ENCODE peak calls at places on chromosomes 13 and 19, in eight cellular contexts. L is OCI-LY7, U is neural progenitor cell, J is heart right ventricle, O is spleen, X is Peyer's patch, Q is left ventricle myocardium inferior, Y is iPS DF 6.9. V is an unnamed sample.

GRCh38 chr13:63163903-63164302 is 1748.3 kb upstream of the PCDH20 start:
- DNase-seq in Y (no peak), J (no peak), X (no peak), U (peak; percentile 15), L (no peak), O (no peak), Q (no peak), V (no peak)

GRCh38 chr13:69660155-69660554 is 447.5 kb upstream of the ATXN8OS start:
- DNase-seq in U (no peak), L (peak; percentile 5), J (no peak), Y (no peak), O (no peak), Q (no peak), X (no peak), V (no peak)

GRCh38 chr19:13839938-13840750 is 36.8 kb upstream of the NANOS3 start:
- DNase-seq in X (peak; percentile 92), O (peak; percentile 92), Q (peak; percentile 65), L (no peak), Y (no peak), U (no peak), J (no peak), V (peak; percentile 72)

GRCh38 chr19:5707576-5708575 is 12.1 kb downstream of the LONP1 start:
- DNase-seq in L (no peak), Y (no peak), Q (no peak), U (no peak), J (no peak), O (no peak), X (no peak), V (no peak)

GRCh38 chr19:19563348-19563848 is 25.3 kb downstream of the CILP2 start:
- DNase-seq in J (no peak), Y (no peak), Q (no peak), O (no peak), L (no peak), X (no peak), U (no peak), V (no peak)

GRCh38 chr19:35154535-35155406 is at the start of gene FXYD5:
- DNase-seq in Q (peak; percentile 72), L (peak; percentile 69), X (peak; percentile 87), U (peak; percentile 72), Y (no peak), J (peak; percentile 78), O (peak; percentile 95), V (peak; percentile 64)

GRCh38 chr19:33775731-33776487 is 20.8 kb upstream of the KCTD15 start:
- DNase-seq in O (no peak), L (no peak), J (no peak), X (no peak), Y (no peak), U (no peak), Q (no peak), V (no peak)

GRCh38 chr19:28987177-28987576 is 225.8 kb downstream of the UQCRFS1 start:
- DNase-seq in Y (no peak), X (no peak), O (no peak), Q (no peak), J (no peak), U (no peak), L (no peak), V (no peak)

GRCh38 chr13:38535271-38535670 is 151.6 kb upstream of the FREM2 start:
- DNase-seq in L (no peak), X (no peak), Q (no peak), U (no peak), Y (no peak), J (no peak), O (no peak), V (no peak)

GRCh38 chr19:20453424-20453938 is 112.1 kb downstream of the ZNF737 start:
- DNase-seq in Y (no peak), Q (no peak), J (no peak), O (no peak), U (no peak), L (no peak), X (no peak), V (no peak)

GRCh38 chr19:35347171-35347929 is at the start of gene FFAR1:
- DNase-seq in O (peak; percentile 81), Q (no peak), L (peak; percentile 89), U (no peak), J (no peak), X (peak; percentile 70), Y (no peak), V (peak; percentile 35)

GRCh38 chr13:111503905-111504695 is 183.7 kb downstream of the TEX29 start:
- DNase-seq in O (no peak), U (no peak), J (no peak), Q (no peak), L (no peak), X (no peak), Y (no peak), V (no peak)

GRCh38 chr13:76523740-76524382 is 362.3 kb downstream of the KCTD12 start:
- DNase-seq in U (no peak), L (no peak), Q (no peak), O (no peak), Y (no peak), X (no peak), J (no peak), V (no peak)

GRCh38 chr13:46179576-46180368 is 2.2 kb downstream of the LCP1 start:
- DNase-seq in Q (peak; percentile 59), X (peak; percentile 93), L (peak; percentile 72), J (peak; percentile 50), Y (no peak), U (no peak), O (peak; percentile 92), V (peak; percentile 73)

GRCh38 chr19:5339470-5339949 is 1.1 kb downstream of the PTPRS start:
- DNase-seq in L (no peak), J (no peak), X (no peak), U (peak; percentile 42), Q (no peak), Y (no peak), O (no peak), V (no peak)

GRCh38 chr19:17078920-17079709 is 3.5 kb downstream of the MYO9B start:
- DNase-seq in X (no peak), Q (no peak), L (no peak), J (no peak), O (no peak), Y (no peak), U (peak; percentile 51), V (no peak)

DNA sequence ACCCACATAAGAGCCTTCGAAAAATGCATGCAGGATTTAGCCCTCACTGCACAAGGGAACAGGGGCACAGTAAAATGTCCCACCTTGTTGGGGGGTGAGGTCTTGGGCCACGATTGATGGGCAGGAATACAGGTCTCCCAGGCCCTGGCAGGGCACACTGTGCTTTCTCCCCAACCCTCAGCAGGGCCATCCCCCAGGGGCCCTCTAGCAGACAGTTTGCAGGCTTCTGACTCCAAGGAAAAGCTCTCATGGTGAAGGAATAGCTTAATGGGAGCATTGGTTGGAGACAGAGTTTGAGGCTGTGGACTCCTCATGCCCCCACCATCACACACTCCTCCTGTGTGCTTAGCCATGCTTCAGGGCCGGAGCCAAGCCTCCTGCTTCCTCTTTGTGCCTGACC is 484.6 kb downstream of the ZNF536 start:
- DNase-seq in X (peak; percentile 13), U (no peak), Q (no peak), Y (no peak), J (no peak), L (no peak), O (no peak), V (no peak)
- H3K4me3 ChIP-seq in X (no peak overlapping the region), U (no peak overlapping the region), Q (no peak overlapping the region), Y (no peak overlapping the region), J (no peak overlapping the region), L (no peak overlapping the region), O (no peak overlapping the region), V (no peak overlapping the region)

DNA sequence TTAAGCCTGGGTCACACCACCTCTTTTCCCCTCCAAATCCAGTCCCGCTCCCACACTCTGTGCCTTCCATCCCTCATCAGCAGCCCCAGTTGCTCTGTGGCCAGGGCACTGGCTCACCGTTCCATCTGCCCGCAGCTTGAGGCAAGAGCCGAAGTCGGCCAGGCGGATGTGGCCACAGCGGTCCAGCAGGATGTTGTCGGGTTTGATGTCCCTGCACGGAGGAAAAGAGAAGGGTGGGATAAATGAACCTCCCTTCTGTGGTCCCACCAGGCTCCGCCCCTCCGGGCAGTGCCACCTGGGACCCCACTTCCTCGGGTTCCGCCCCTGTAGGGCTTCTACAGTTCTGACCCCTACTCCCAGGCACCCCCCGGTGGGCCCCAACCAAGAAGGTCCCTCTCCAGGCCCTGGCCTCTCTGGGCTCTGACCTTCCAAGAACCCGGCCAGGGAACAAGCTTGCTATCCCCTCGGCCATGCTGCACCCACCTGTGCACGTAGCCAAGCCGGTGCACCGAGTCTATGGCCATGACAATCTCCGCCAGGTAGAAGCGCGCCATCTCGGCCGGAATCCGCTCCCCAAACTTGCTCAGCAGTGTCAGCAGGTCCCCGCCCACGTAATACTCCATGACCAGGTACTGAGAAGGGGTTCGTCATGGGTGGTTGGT is 4.1 kb downstream of the DMPK start:
- DNase-seq in J (no peak), U (no peak), X (no peak), O (no peak), L (no peak), Q (no peak), Y (no peak), V (no peak)
- H3K4me1 ChIP-seq in J (peaks cover 8% of the 10 kb centered on the region), U (peaks cover 19% of the 10 kb centered on the region), X (peaks cover 16% of the 10 kb centered on the region), O (peaks cover 32% of the 10 kb centered on the region), L (peaks cover 18% of the 10 kb centered on the region), Q (peaks cover 45% of the 10 kb centered on the region), Y (peaks cover 6% of the 10 kb centered on the region), V (no peaks in the 10 kb centered on the region)

DNA sequence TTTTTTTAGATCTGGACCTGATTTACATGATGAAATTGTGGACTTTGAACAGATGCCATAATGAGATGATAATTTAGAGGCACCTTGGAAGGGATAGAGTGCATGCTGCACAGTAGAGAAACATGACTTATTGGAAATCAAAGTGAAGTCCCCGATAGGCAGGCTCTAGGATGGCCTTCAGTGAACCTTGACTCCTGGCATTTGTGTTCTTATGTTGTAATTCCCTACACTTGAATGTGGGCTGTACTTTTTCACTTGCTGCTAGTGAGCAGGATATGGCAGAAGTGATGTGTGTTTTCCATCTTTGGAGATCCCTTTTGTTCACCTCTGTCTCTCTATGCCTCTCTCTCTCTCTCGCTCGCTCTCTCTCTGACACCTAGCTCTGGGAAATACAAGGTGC is 1614.6 kb downstream of the PCDH9 start:
- DNase-seq in U (no peak), L (no peak), J (no peak), X (no peak), Y (no peak), Q (no peak), O (no peak), V (no peak)
- H3K4me3 ChIP-seq in U (no peak overlapping the region), L (no peak overlapping the region), J (no peak overlapping the region), X (no peak overlapping the region), Y (no peak overlapping the region), Q (no peak overlapping the region), O (no peak overlapping the region), V (no peak overlapping the region)

GRCh38 chr13:40480915-40481525 is 185.4 kb downstream of the FOXO1 start:
- DNase-seq in J (no peak), O (no peak), L (peak; percentile 92), Q (no peak), Y (no peak), U (no peak), X (no peak), V (no peak)

GRCh38 chr13:40478775-40479174 is 187.7 kb downstream of the FOXO1 start:
- DNase-seq in Q (no peak), J (no peak), U (no peak), L (peak; percentile 58), X (no peak), O (no peak), Y (no peak), V (peak; percentile 56)

GRCh38 chr13:40480012-40480914 is 186.2 kb downstream of the FOXO1 start:
- DNase-seq in J (no peak), X (no peak), L (peak; percentile 93), Y (no peak), U (no peak), O (no peak), Q (no peak), V (no peak)

GRCh38 chr13:40477623-40478608 is 188.5 kb downstream of the FOXO1 start:
- DNase-seq in Y (no peak), U (peak; percentile 18), Q (peak; percentile 62), L (peak; percentile 54), O (no peak), X (no peak), J (peak; percentile 69), V (peak; percentile 73)

GRCh38 chr13:40479196-40479845 is 187.1 kb downstream of the FOXO1 start:
- DNase-seq in X (no peak), Q (no peak), O (no peak), U (no peak), Y (no peak), L (peak; percentile 50), J (no peak), V (no peak)
- H3K4me1 ChIP-seq in X (no peaks in the 10 kb centered on the region), Q (peaks cover 65% of the 10 kb centered on the region), O (peaks cover 46% of the 10 kb centered on the region), U (peaks cover 13% of the 10 kb centered on the region), Y (peaks cover 2% of the 10 kb centered on the region), L (peaks cover 86% of the 10 kb centered on the region), J (peaks cover 43% of the 10 kb centered on the region), V (peaks cover 48% of the 10 kb centered on the region)

V was measured in right lobe of liver.